ENCODE peak calls at places on chromosomes 11 and 22, in six cellular contexts. E is heart left ventricle, Q is transverse colon, S is body of pancreas, W is right lobe of liver, X is HCT116. I is an unnamed sample.

GRCh38 chr22:40512426-40513136 is 123.9 kb downstream of the MRTFA start:
- DNase-seq in W (no peak), S (peak), Q (no peak), E (no peak), X (no peak), I (no peak)

GRCh38 chr11:57940044-57940781 is 83.5 kb upstream of the OR9Q1 start:
- DNase-seq in Q (no peak), X (no peak), W (no peak), E (no peak), S (no peak), I (no peak)

GRCh38 chr22:40409613-40410113 is 39.3 kb downstream of the SGSM3 start:
- DNase-seq in X (no peak), W (no peak), Q (no peak), E (no peak), S (no peak), I (no peak)

GRCh38 chr11:772429-773390 is 4.6 kb downstream of the GATD1 start:
- DNase-seq in Q (no peak), X (no peak), E (no peak), S (no peak), W (no peak), I (no peak)

GRCh38 chr22:24146791-24147353 is 34.4 kb upstream of the SUSD2 start:
- DNase-seq in X (no peak), S (peak), W (no peak), E (no peak), Q (peak), I (peak)

GRCh38 chr11:2690261-2690575 is 9.6 kb downstream of the KCNQ1OT1 start:
- DNase-seq in Q (no peak), W (no peak), X (no peak), S (no peak), E (no peak), I (no peak)

GRCh38 chr11:77672276-77672675 is 34.7 kb upstream of the CLNS1A start:
- DNase-seq in W (no peak), S (peak), Q (peak), X (no peak), E (peak), I (peak)

GRCh38 chr22:47030881-47031627 is 268.6 kb downstream of the TBC1D22A start:
- DNase-seq in X (no peak), S (no peak), W (peak), E (peak), Q (peak), I (no peak)

GRCh38 chr11:65308281-65308891 is 6.3 kb upstream of the CDC42EP2 start:
- DNase-seq in Q (peak), S (peak), W (peak), E (peak), X (no peak), I (no peak)

GRCh38 chr22:20463324-20464095 is 25.9 kb upstream of the SCARF2 start:
- DNase-seq in W (no peak), E (no peak), Q (no peak), S (no peak), X (no peak), I (no peak)

GRCh38 chr11:129766858-129767604 is 48.6 kb upstream of the TMEM45B start:
- DNase-seq in Q (peak), E (no peak), S (peak), W (peak), X (peak), I (no peak)

GRCh38 chr11:67146516-67147226 is 27.6 kb downstream of the KDM2A start:
- DNase-seq in X (no peak), W (no peak), Q (no peak), E (no peak), S (no peak), I (no peak)

GRCh38 chr22:29306830-29307657 is 594 bp downstream of the GAS2L1 start:
- DNase-seq in Q (peak), X (no peak), W (peak), E (peak), S (peak), I (peak)

GRCh38 chr22:42939941-42940653 is 74.9 kb downstream of the PACSIN2 start:
- DNase-seq in Q (peak), S (peak), E (no peak), W (peak), X (peak), I (peak)
- TF ChIP-seq POLR2A in Q (no peak), S (peak), E (no peak), W (no peak), X (no peak), I (no peak)

GRCh38 chr11:39221739-39222138 is 2237.7 kb downstream of the LRRC4C start:
- DNase-seq in S (no peak), E (no peak), W (no peak), X (no peak), Q (no peak), I (no peak)
- TF ChIP-seq POLR2A in S (no peak), E (no peak), W (no peak), X (no peak), Q (no peak), I (no peak)

DNA sequence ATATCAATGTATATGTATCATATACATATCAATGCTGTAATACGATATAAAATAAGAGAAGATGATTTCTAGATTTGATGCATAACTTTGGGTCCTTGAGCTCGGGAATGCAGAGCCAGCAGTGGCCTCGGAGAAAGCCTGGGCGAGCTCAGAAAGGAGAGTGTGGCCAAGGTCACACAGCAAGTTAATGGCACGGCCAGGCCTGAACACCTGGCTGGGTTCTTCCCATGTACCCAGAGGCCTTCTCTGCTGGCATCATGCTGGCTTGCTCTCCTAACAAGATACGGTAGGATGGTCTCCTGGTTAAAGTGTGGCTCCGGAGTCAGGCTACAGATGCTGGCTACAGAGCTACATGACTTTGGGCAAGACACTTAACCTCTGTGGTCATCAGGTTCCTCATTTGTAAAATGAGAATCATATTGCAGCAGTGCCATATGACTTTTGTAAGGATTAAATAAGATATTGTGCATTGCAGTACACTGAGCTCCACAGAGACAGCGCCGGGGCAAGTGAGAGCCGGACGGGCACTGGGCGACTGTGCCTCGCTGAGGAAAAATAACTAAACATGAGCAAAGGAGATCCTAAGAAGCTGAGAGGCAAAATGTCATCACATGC is 29.9 kb downstream of the TPST2 start:
- DNase-seq in W (no peak), E (no peak), Q (no peak), S (peak), X (no peak), I (no peak)
- TF ChIP-seq POLR2A in W (no peak), E (no peak), Q (no peak), S (peak), X (no peak), I (no peak)

DNA sequence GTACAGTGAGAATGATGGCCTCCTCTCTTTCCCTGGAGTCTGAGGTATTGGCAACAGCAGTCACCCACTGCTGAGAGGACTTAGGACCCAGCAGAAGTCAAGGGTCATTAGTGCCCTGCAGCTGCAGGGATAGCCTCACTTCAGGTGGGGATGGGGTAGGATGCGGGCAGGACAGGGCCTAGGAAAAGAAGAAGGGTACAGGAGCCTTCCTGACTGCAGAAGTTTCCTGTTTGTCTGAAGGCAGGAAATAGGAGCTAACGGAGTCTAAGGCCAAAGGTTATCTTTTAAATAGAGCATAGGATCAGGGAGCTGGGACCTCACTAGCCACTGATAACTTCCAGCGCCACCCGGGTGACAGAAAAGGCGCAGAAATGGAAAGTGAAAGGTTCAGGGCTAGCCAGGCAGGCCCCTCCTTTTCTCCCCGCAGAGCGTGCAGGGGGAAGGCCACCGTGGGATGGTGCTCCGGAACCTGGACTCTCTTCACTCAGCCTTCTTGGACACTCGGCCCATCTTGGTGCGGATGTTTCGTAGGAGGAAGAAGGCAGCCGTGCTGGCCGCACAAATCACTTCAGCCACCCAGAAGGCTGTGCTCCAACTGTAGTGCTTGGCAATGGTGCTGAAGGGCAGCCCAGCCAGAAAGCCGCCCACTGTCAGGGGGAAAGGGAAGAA is 6.0 kb downstream of the TRAPPC4 start:
- DNase-seq in W (peak), Q (no peak), S (no peak), E (no peak), X (no peak), I (no peak)
- TF ChIP-seq POLR2A in W (peak), Q (no peak), S (no peak), E (no peak), X (no peak), I (no peak)

GRCh38 chr22:36470994-36471331 is 10.5 kb downstream of the TXN2 start:
- DNase-seq in E (no peak), Q (no peak), X (no peak), W (no peak), S (no peak), I (no peak)
- TF ChIP-seq POLR2A in E (no peak), Q (no peak), X (no peak), W (no peak), S (no peak), I (no peak)

GRCh38 chr11:46363031-46363407 is 15.8 kb downstream of the DGKZ start:
- DNase-seq in Q (no peak), S (peak), E (peak), X (no peak), W (peak), I (peak)
- TF ChIP-seq POLR2A in Q (no peak), S (no peak), E (no peak), X (no peak), W (no peak), I (peak)

GRCh38 chr11:61853698-61854169 is 25.6 kb downstream of the FADS2 start:
- DNase-seq in W (no peak), X (no peak), S (no peak), Q (no peak), E (peak), I (no peak)

GRCh38 chr11:61855939-61856730 is 28.0 kb downstream of the FADS2 start:
- DNase-seq in W (no peak), E (no peak), Q (no peak), S (no peak), X (no peak), I (no peak)

GRCh38 chr11:61851900-61852295 is 23.8 kb downstream of the FADS2 start:
- DNase-seq in S (no peak), E (no peak), X (no peak), W (no peak), Q (no peak), I (no peak)

GRCh38 chr11:61854966-61855714 is 27.0 kb downstream of the FADS2 start:
- DNase-seq in E (no peak), S (no peak), X (no peak), W (no peak), Q (no peak), I (no peak)

GRCh38 chr11:61854206-61854875 is 26.2 kb downstream of the FADS2 start:
- DNase-seq in Q (no peak), S (no peak), X (no peak), E (no peak), W (no peak), I (no peak)
- TF ChIP-seq POLR2A in Q (no peak), S (no peak), X (no peak), E (no peak), W (no peak), I (no peak)

I was measured in H54.